ENCODE peak calls at places on chromosomes 6 and 20, in five cellular contexts. S, R, Z, D and O are unnamed samples. For H3K79me2, the result is how much of the 10 kb centered on the place peaks cover.

GRCh38 chr20:50695144-50695872 is 4.0 kb upstream of the RIPOR3 start:
- DNase-seq in S (peak), R (no peak), Z (peak), D (no peak), O (no peak)

GRCh38 chr20:19699132-19699971 is 58.7 kb upstream of the RIN2 start:
- DNase-seq in S (peak), R (peak), Z (peak), D (no peak), O (peak)

GRCh38 chr20:24365685-24366084 is 103.7 kb upstream of the SYNDIG1 start:
- DNase-seq in S (no peak), R (no peak), Z (no peak), D (no peak), O (no peak)

GRCh38 chr6:15628499-15629131 is 34.2 kb downstream of the DTNBP1 start:
- DNase-seq in S (peak), R (no peak), Z (peak), D (no peak), O (no peak)

GRCh38 chr6:170124836-170125235 is 166.0 kb downstream of the DLL1 start:
- DNase-seq in S (no peak), R (no peak), Z (peak), D (no peak), O (peak)

GRCh38 chr6:88490195-88490594 is 324.0 kb upstream of the CNR1 start:
- DNase-seq in S (no peak), R (no peak), Z (no peak), D (no peak), O (no peak)

GRCh38 chr6:23611776-23612381 is 514.1 kb upstream of the NRSN1 start:
- DNase-seq in S (no peak), R (no peak), Z (no peak), D (no peak), O (no peak)

GRCh38 chr6:63839485-63839884 is 203.9 kb downstream of the PHF3 start:
- DNase-seq in S (no peak), R (no peak), Z (no peak), D (no peak), O (no peak)

GRCh38 chr6:110589865-110590513 is 113.6 kb upstream of the SLC22A16 start:
- DNase-seq in S (no peak), R (no peak), Z (no peak), D (no peak), O (no peak)

GRCh38 chr20:3172126-3172932 is 1.0 kb downstream of the LZTS3 start:
- DNase-seq in S (no peak), R (no peak), Z (no peak), D (no peak), O (no peak)

GRCh38 chr6:135936606-135937005 is 85.1 kb downstream of the PDE7B start:
- DNase-seq in S (peak), R (peak), Z (peak), D (no peak), O (peak)

GRCh38 chr6:43939281-43940070 is 169.5 kb downstream of the VEGFA start:
- DNase-seq in S (no peak), R (no peak), Z (no peak), D (no peak), O (no peak)

GRCh38 chr6:159693128-159693893 is at the start of gene SOD2:
- DNase-seq in S (peak), R (peak), Z (peak), D (peak), O (no peak)

GRCh38 chr20:51509208-51509607 is 33.3 kb downstream of the NFATC2 start:
- DNase-seq in S (no peak), R (no peak), Z (no peak), D (no peak), O (no peak)

GRCh38 chr20:9838378-9839295 is at the start of gene PAK5:
- DNase-seq in S (peak), R (no peak), Z (peak), D (peak), O (no peak)

GRCh38 chr20:4136078-4136966 is 121.0 kb upstream of the RNF24 start:
- DNase-seq in S (peak), R (no peak), Z (no peak), D (no peak), O (no peak)

GRCh38 chr6:119052292-119052889 is 26.1 kb downstream of the FAM184A start:
- DNase-seq in S (no peak), R (no peak), Z (no peak), D (no peak), O (no peak)

GRCh38 chr6:151322570-151322969 is 68.8 kb downstream of the ZBTB2 start:
- DNase-seq in S (no peak), R (peak), Z (peak), D (no peak), O (no peak)

GRCh38 chr6:35757461-35758123 is 18.8 kb upstream of the CLPSL2 start:
- DNase-seq in S (peak), R (no peak), Z (no peak), D (peak), O (no peak)

GRCh38 chr20:44151621-44152416 is 35.2 kb downstream of the JPH2 start:
- DNase-seq in S (no peak), R (peak), Z (peak), D (no peak), O (peak)

GRCh38 chr6:148887181-148887580 is 140.4 kb downstream of the UST start:
- DNase-seq in S (peak), R (no peak), Z (peak), D (no peak), O (no peak)

GRCh38 chr6:111154981-111155380 is 67.7 kb downstream of the SLC16A10 start:
- DNase-seq in S (no peak), R (no peak), Z (no peak), D (no peak), O (no peak)

GRCh38 chr20:41232971-41233926 is 84.3 kb downstream of the ZHX3 start:
- DNase-seq in S (peak), R (peak), Z (peak), D (no peak), O (peak)

GRCh38 chr6:26571592-26572296 is 25.0 kb upstream of the ABT1 start:
- DNase-seq in S (peak), R (peak), Z (peak), D (peak), O (no peak)

GRCh38 chr6:9461161-9461560 is 953.7 kb downstream of the TFAP2A start:
- DNase-seq in S (no peak), R (no peak), Z (no peak), D (no peak), O (no peak)

GRCh38 chr6:106381223-106381622 is 20.7 kb downstream of the CRYBG1 start:
- DNase-seq in S (no peak), R (peak), Z (peak), D (no peak), O (no peak)

GRCh38 chr6:68639211-68639610 is 4.1 kb downstream of the ADGRB3 start:
- DNase-seq in S (no peak), R (no peak), Z (no peak), D (peak), O (no peak)
- H2AFZ ChIP-seq in S (no peak), R (no peak), Z (no peak), D (peak), O (no peak)

GRCh38 chr6:34674268-34674639 is 22.3 kb downstream of the ILRUN start:
- DNase-seq in S (no peak), R (no peak), Z (no peak), D (no peak), O (no peak)

GRCh38 chr6:34671801-34672656 is 24.5 kb downstream of the ILRUN start:
- DNase-seq in S (peak), R (no peak), Z (peak), D (no peak), O (no peak)

GRCh38 chr6:34672657-34673043 is 23.9 kb downstream of the ILRUN start:
- DNase-seq in S (no peak), R (no peak), Z (no peak), D (no peak), O (no peak)

GRCh38 chr6:34671362-34671761 is 25.2 kb downstream of the ILRUN start:
- DNase-seq in S (peak), R (no peak), Z (no peak), D (no peak), O (no peak)

GRCh38 chr6:34673079-34673478 is 23.5 kb downstream of the ILRUN start:
- DNase-seq in S (no peak), R (no peak), Z (no peak), D (no peak), O (no peak)
- H3K4me2 ChIP-seq in S (no peak), R (no peak), Z (no peak), D (no peak), O (no peak)

DNA sequence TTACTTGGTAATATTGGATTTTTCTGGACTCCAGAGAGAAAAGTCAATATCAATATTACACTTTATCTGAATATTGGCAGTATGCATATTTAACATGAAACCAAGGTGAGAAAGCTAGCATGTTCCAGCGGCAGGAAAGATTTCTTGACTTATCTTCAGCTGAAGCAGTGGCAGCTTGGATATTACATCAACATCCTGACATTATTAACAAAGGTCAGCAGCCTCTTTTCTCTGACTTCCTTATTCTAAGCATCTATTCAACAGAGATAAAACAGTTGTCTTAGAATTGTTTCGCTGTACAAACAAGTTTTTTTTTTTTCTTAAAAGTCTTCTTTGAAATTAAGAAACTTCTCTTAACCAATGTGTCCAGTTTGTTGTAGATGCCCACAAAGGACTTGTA is 11.8 kb downstream of the DCBLD1 start:
- DNase-seq in S (no peak), R (no peak), Z (no peak), D (no peak), O (no peak)
- H3K79me2 ChIP-seq in S (half or more), R (under half), Z (half or more), D (under half), O (half or more)

DNA sequence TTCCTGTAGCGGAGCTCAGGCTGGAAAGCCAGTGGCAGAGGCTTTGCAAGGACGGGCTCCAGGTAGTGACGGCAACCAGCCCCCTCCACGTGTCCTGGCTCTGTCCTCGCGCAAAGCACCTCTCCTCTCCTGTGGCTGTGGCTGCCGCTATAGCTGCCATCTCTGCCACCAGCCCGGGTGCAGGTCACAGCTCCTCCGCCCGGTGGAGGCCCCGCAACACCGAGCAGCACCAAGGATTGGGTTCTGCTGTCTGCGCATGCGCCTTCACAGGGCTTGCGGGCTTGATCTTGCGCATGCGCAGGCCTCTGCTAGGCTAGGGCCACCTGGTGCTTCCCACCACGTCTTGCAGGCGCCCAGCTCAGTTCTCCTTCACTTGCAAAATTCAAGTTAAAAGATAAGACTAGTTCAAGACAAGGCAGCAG is 625.4 kb downstream of the QKI start:
- DNase-seq in S (no peak), R (no peak), Z (peak), D (no peak), O (no peak)
- H2AFZ ChIP-seq in S (no peak), R (no peak), Z (no peak), D (peak), O (no peak)

GRCh38 chr20:35084998-35085397 is 7.6 kb downstream of the TRPC4AP start:
- DNase-seq in S (no peak), R (no peak), Z (no peak), D (no peak), O (no peak)
- H3K4me2 ChIP-seq in S (no peak), R (no peak), Z (no peak), D (no peak), O (no peak)